ENCODE peak calls at places on chromosomes 3 and 15, in six cellular contexts. Y is retina; P is HTR-8/SVneo; L is stimulated activated CD4-positive, alpha-beta T cell treated with anti-CD3 and anti-CD28 coated beads, Interleukin-15, amount 100 ng/mL, for 1 hour; G is stimulated activated CD8-positive, alpha-beta memory T cell treated with anti-CD3 and anti-CD28 coated beads, Interleukin-2, amount 100 ng/mL, for 48 hours; O is substantia nigra. N is an unnamed sample.
A peak's percentile ranks its signal among the peaks of the same experiment; 100 is the strongest.

GRCh38 chr3:160265088-160265487 is 39.9 kb downstream of the C3orf80 start:
- DNase-seq in Y (no peak), P (no peak), L (no peak), G (no peak), O (no peak), N (no peak)

GRCh38 chr3:194682189-194682588 is 3.5 kb upstream of the FAM43A start:
- DNase-seq in Y (no peak), P (peak; percentile 33), L (no peak), G (no peak), O (no peak), N (no peak)

GRCh38 chr15:82530606-82531379 is 9.5 kb downstream of the RPS17 start:
- DNase-seq in Y (peak; percentile 92), P (peak; percentile 70), L (peak; percentile 48), G (peak; percentile 49), O (no peak), N (no peak)

GRCh38 chr15:101046826-101047225 is 127.7 kb downstream of the LRRK1 start:
- DNase-seq in Y (no peak), P (no peak), L (no peak), G (no peak), O (no peak), N (no peak)

GRCh38 chr15:70613259-70613658 is 150.1 kb downstream of the UACA start:
- DNase-seq in Y (no peak), P (no peak), L (no peak), G (no peak), O (no peak), N (no peak)

GRCh38 chr15:60701261-60702019 is 222.5 kb upstream of the ICE2 start:
- DNase-seq in Y (no peak), P (no peak), L (no peak), G (no peak), O (no peak), N (no peak)

GRCh38 chr15:43268111-43269105 is 1.7 kb upstream of the TGM5 start:
- DNase-seq in Y (no peak), P (peak; percentile 45), L (no peak), G (no peak), O (no peak), N (no peak)

GRCh38 chr3:147758786-147759185 is 349.6 kb downstream of the ZIC1 start:
- DNase-seq in Y (no peak), P (no peak), L (no peak), G (no peak), O (no peak), N (no peak)

GRCh38 chr3:127413871-127414270 is 126.0 kb upstream of the PRR20G start:
- DNase-seq in Y (no peak), P (no peak), L (no peak), G (no peak), O (no peak), N (no peak)

GRCh38 chr3:19147905-19148767 is at the start of gene KCNH8:
- DNase-seq in Y (peak; percentile 86), P (no peak), L (no peak), G (no peak), O (peak; percentile 71), N (peak; percentile 4)

GRCh38 chr15:84818221-84819131 is 1.3 kb downstream of the ALPK3 start:
- DNase-seq in Y (peak; percentile 60), P (no peak), L (no peak), G (no peak), O (no peak), N (no peak)

GRCh38 chr15:94230886-94231727 is at the start of gene MCTP2:
- DNase-seq in Y (peak; percentile 74), P (peak; percentile 44), L (peak; percentile 65), G (peak; percentile 86), O (no peak), N (peak; percentile 69)

GRCh38 chr3:130705501-130705900 is 41.1 kb downstream of the PIK3R4 start:
- DNase-seq in Y (no peak), P (no peak), L (no peak), G (no peak), O (no peak), N (no peak)

GRCh38 chr3:194119831-194120230 is 16.1 kb upstream of the HES1 start:
- DNase-seq in Y (no peak), P (no peak), L (no peak), G (no peak), O (no peak), N (no peak)

GRCh38 chr3:171809513-171810277 is 588 bp downstream of the PLD1 start:
- DNase-seq in Y (peak; percentile 86), P (peak; percentile 64), L (no peak), G (peak; percentile 27), O (peak; percentile 74), N (no peak)

GRCh38 chr15:74245342-74245931 is 9.3 kb downstream of the CCDC33 start:
- DNase-seq in Y (peak; percentile 87), P (no peak), L (no peak), G (peak; percentile 9), O (peak; percentile 32), N (no peak)

GRCh38 chr3:99128205-99128604 is 226.7 kb upstream of the DCBLD2 start:
- DNase-seq in Y (no peak), P (no peak), L (no peak), G (no peak), O (no peak), N (no peak)

GRCh38 chr3:39434574-39434973 is 28.1 kb downstream of the RPSA start:
- DNase-seq in Y (no peak), P (no peak), L (no peak), G (no peak), O (no peak), N (no peak)

GRCh38 chr3:74167926-74168325 is 446.5 kb downstream of the CNTN3 start:
- DNase-seq in Y (no peak), P (no peak), L (no peak), G (no peak), O (no peak), N (no peak)

GRCh38 chr15:76636059-76636458 is 269.1 kb downstream of the SCAPER start:
- DNase-seq in Y (no peak), P (no peak), L (no peak), G (no peak), O (no peak), N (no peak)

GRCh38 chr3:72912532-72912931 is 24.7 kb downstream of the GXYLT2 start:
- DNase-seq in Y (no peak), P (no peak), L (no peak), G (no peak), O (no peak), N (no peak)

GRCh38 chr3:117609330-117609729 is 899.8 kb downstream of the TUSC7 start:
- DNase-seq in Y (no peak), P (no peak), L (no peak), G (no peak), O (no peak), N (no peak)

GRCh38 chr3:196632033-196632751 is 7.3 kb upstream of the NRROS start:
- DNase-seq in Y (peak; percentile 93), P (peak; percentile 82), L (peak; percentile 79), G (peak; percentile 84), O (peak; percentile 80), N (peak; percentile 73)

GRCh38 chr3:188123170-188123920 is 30.6 kb upstream of the LPP start:
- DNase-seq in Y (no peak), P (no peak), L (no peak), G (no peak), O (no peak), N (no peak)

GRCh38 chr15:62066663-62067447 is at the start of gene C2CD4A:
- DNase-seq in Y (peak; percentile 75), P (no peak), L (peak; percentile 17), G (peak; percentile 34), O (no peak), N (peak; percentile 34)

GRCh38 chr15:92166029-92166428 is 227.7 kb upstream of the ST8SIA2 start:
- DNase-seq in Y (peak; percentile 62), P (no peak), L (no peak), G (no peak), O (no peak), N (no peak)

GRCh38 chr3:64084640-64085039 is 61.3 kb upstream of the PSMD6 start:
- DNase-seq in Y (no peak), P (peak; percentile 30), L (no peak), G (no peak), O (no peak), N (no peak)

GRCh38 chr15:31251165-31251564 is 75.5 kb upstream of the KLF13 start:
- DNase-seq in Y (no peak), P (no peak), L (no peak), G (no peak), O (no peak), N (no peak)

GRCh38 chr15:57949374-57949938 is 116.1 kb downstream of the ALDH1A2 start:
- DNase-seq in Y (no peak), P (no peak), L (no peak), G (no peak), O (no peak), N (no peak)

GRCh38 chr3:54877675-54878544 is 49.9 kb downstream of the LRTM1 start:
- DNase-seq in Y (peak; percentile 28), P (no peak), L (no peak), G (no peak), O (no peak), N (no peak)

GRCh38 chr3:153038779-153039178 is 123.2 kb upstream of the RAP2B start:
- DNase-seq in Y (no peak), P (no peak), L (no peak), G (no peak), O (no peak), N (no peak)

GRCh38 chr15:65339926-65340325 is 35.4 kb downstream of the RNU5B-1 start:
- DNase-seq in Y (no peak), P (no peak), L (no peak), G (no peak), O (no peak), N (no peak)

GRCh38 chr3:117788086-117788485 is 1078.5 kb downstream of the TUSC7 start:
- DNase-seq in Y (peak; percentile 49), P (no peak), L (no peak), G (no peak), O (no peak), N (no peak)

N was measured in effector CD8-positive, alpha-beta T cell.